ENCODE peak calls at places on chromosomes 5 and 9, in five cellular contexts. One of them, this sample, is unnamed.

GRCh38 chr5:85549229-85549628 is 1068.5 kb upstream of the COX7C start:
- DNase-seq in body of pancreas: no peak
- DNase-seq in MM.1S: no peak
- DNase-seq in fibroblast of lung: no peak
- DNase-seq in A673: no peak
- DNase-seq in this sample: no peak

GRCh38 chr5:59115345-59115744 is 532.5 kb downstream of the RAB3C start:
- DNase-seq in body of pancreas: no peak
- DNase-seq in MM.1S: no peak
- DNase-seq in fibroblast of lung: peak; percentile 42
- DNase-seq in A673: peak; percentile 45
- DNase-seq in this sample: no peak

GRCh38 chr5:6849569-6849968 is 136.3 kb downstream of the TENT4A start:
- DNase-seq in body of pancreas: no peak
- DNase-seq in MM.1S: no peak
- DNase-seq in fibroblast of lung: no peak
- DNase-seq in A673: peak; percentile 6
- DNase-seq in this sample: no peak

GRCh38 chr5:58188287-58188651 is 271.6 kb downstream of the PLK2 start:
- DNase-seq in body of pancreas: no peak
- DNase-seq in MM.1S: no peak
- DNase-seq in fibroblast of lung: peak; percentile 90
- DNase-seq in A673: no peak
- DNase-seq in this sample: no peak

GRCh38 chr5:119322948-119323629 is 32.7 kb upstream of the TNFAIP8 start:
- DNase-seq in body of pancreas: no peak
- DNase-seq in MM.1S: no peak
- DNase-seq in fibroblast of lung: no peak
- DNase-seq in A673: no peak
- DNase-seq in this sample: no peak

GRCh38 chr9:136311433-136312375 is 7.8 kb upstream of the CCDC187 start:
- DNase-seq in body of pancreas: peak; percentile 23
- DNase-seq in MM.1S: peak; percentile 19
- DNase-seq in fibroblast of lung: no peak
- DNase-seq in A673: no peak
- DNase-seq in this sample: peak; percentile 83

GRCh38 chr5:93078082-93079038 is 502.7 kb downstream of the NR2F1-AS1 start:
- DNase-seq in body of pancreas: peak; percentile 66
- DNase-seq in MM.1S: peak; percentile 52
- DNase-seq in fibroblast of lung: peak; percentile 99
- DNase-seq in A673: peak; percentile 25
- DNase-seq in this sample: no peak

GRCh38 chr5:117135851-117136250 is 561.2 kb upstream of the SEMA6A start:
- DNase-seq in body of pancreas: no peak
- DNase-seq in MM.1S: no peak
- DNase-seq in fibroblast of lung: no peak
- DNase-seq in A673: no peak
- DNase-seq in this sample: no peak

GRCh38 chr5:150487199-150488061 is 20.5 kb upstream of the NDST1 start:
- DNase-seq in body of pancreas: peak; percentile 67
- DNase-seq in MM.1S: peak; percentile 27
- DNase-seq in fibroblast of lung: no peak
- DNase-seq in A673: no peak
- DNase-seq in this sample: peak; percentile 69

GRCh38 chr9:27534131-27534530 is 4.5 kb upstream of the MOB3B start:
- DNase-seq in body of pancreas: no peak
- DNase-seq in MM.1S: no peak
- DNase-seq in fibroblast of lung: no peak
- DNase-seq in A673: no peak
- DNase-seq in this sample: no peak

GRCh38 chr5:161027763-161028162 is 175.8 kb upstream of the ATP10B start:
- DNase-seq in body of pancreas: no peak
- DNase-seq in MM.1S: no peak
- DNase-seq in fibroblast of lung: no peak
- DNase-seq in A673: no peak
- DNase-seq in this sample: no peak

GRCh38 chr5:68432682-68433081 is 217.1 kb downstream of the PIK3R1 start:
- DNase-seq in body of pancreas: no peak
- DNase-seq in MM.1S: no peak
- DNase-seq in fibroblast of lung: no peak
- DNase-seq in A673: no peak
- DNase-seq in this sample: no peak

GRCh38 chr9:37968228-37968672 is 64.3 kb upstream of the SLC25A51 start:
- DNase-seq in body of pancreas: peak; percentile 21
- DNase-seq in MM.1S: no peak
- DNase-seq in fibroblast of lung: peak; percentile 79
- DNase-seq in A673: no peak
- DNase-seq in this sample: no peak

GRCh38 chr9:118459832-118460425 is 755.7 kb downstream of the TLR4 start:
- DNase-seq in body of pancreas: no peak
- DNase-seq in MM.1S: no peak
- DNase-seq in fibroblast of lung: no peak
- DNase-seq in A673: no peak
- DNase-seq in this sample: no peak

GRCh38 chr9:84339523-84339922 is 1.0 kb downstream of the SLC28A3 start:
- DNase-seq in body of pancreas: no peak
- DNase-seq in MM.1S: no peak
- DNase-seq in fibroblast of lung: no peak
- DNase-seq in A673: no peak
- DNase-seq in this sample: no peak

GRCh38 chr9:136093331-136093986 is 1.6 kb downstream of the NACC2 start:
- DNase-seq in body of pancreas: peak; percentile 44
- DNase-seq in MM.1S: no peak
- DNase-seq in fibroblast of lung: peak; percentile 35
- DNase-seq in A673: no peak
- DNase-seq in this sample: no peak

GRCh38 chr5:167012281-167013034 is 1279.0 kb upstream of the WWC1 start:
- DNase-seq in body of pancreas: no peak
- DNase-seq in MM.1S: no peak
- DNase-seq in fibroblast of lung: peak; percentile 41
- DNase-seq in A673: no peak
- DNase-seq in this sample: no peak

GRCh38 chr5:149383399-149383798 is 4.3 kb upstream of the IL17B start:
- DNase-seq in body of pancreas: no peak
- DNase-seq in MM.1S: no peak
- DNase-seq in fibroblast of lung: no peak
- DNase-seq in A673: no peak
- DNase-seq in this sample: no peak

GRCh38 chr9:84932915-84933527 is 263.5 kb downstream of the NTRK2 start:
- DNase-seq in body of pancreas: no peak
- DNase-seq in MM.1S: no peak
- DNase-seq in fibroblast of lung: peak; percentile 15
- DNase-seq in A673: peak; percentile 18
- DNase-seq in this sample: no peak

GRCh38 chr5:126414874-126415502 is 8.2 kb upstream of the GRAMD2B start:
- DNase-seq in body of pancreas: peak; percentile 17
- DNase-seq in MM.1S: no peak
- DNase-seq in fibroblast of lung: peak; percentile 76
- DNase-seq in A673: no peak
- DNase-seq in this sample: no peak

GRCh38 chr9:111148994-111149759 is 110.9 kb upstream of the LPAR1 start:
- DNase-seq in body of pancreas: no peak
- DNase-seq in MM.1S: no peak
- DNase-seq in fibroblast of lung: no peak
- DNase-seq in A673: peak; percentile 15
- DNase-seq in this sample: no peak

GRCh38 chr5:3347741-3348140 is 247.9 kb upstream of the IRX1 start:
- DNase-seq in body of pancreas: no peak
- DNase-seq in MM.1S: no peak
- DNase-seq in fibroblast of lung: no peak
- DNase-seq in A673: no peak
- DNase-seq in this sample: no peak
- H3K4me1 ChIP-seq in body of pancreas: no peaks in the 10 kb centered on the region
- H3K4me1 ChIP-seq in MM.1S: no peaks in the 10 kb centered on the region
- H3K4me1 ChIP-seq in fibroblast of lung: no peaks in the 10 kb centered on the region
- H3K4me1 ChIP-seq in A673: no peaks in the 10 kb centered on the region
- H3K4me1 ChIP-seq in this sample: no peaks in the 10 kb centered on the region

DNA sequence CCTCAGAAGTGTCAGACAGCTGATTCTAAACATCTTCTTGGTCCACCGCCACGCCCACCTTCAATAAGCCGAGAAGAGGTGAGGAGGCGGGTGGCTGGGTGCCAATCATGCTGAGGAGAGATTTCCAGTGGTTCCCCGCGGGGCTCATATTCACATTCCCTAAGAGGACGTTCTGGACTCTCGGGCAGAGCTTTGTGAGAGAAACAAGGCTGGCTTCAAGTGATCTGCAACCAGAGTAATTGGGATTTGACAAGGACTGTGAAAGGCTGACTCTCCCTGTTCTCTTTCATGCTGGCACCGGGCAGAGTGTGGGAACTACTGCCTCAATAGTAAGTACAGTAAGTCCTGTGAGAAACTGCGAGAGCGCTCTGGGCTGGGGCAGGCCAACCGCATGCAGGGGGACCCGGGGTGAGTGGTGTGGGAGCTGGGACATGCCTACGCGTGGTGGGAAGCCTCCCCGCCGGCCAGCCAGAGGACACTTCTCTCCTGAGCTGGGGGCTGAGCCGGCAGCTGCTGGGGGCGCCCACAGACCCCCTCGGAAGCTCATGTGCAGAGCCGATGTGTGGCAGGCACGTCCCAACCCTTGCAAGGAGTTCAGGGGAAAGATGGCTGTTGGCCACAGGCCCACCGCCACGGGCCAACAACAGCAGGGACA is 110.9 kb downstream of the LIFR start:
- DNase-seq in body of pancreas: peak; percentile 35
- DNase-seq in MM.1S: no peak
- DNase-seq in fibroblast of lung: peak; percentile 45
- DNase-seq in A673: peak; percentile 82
- DNase-seq in this sample: no peak
- H3K27ac ChIP-seq in body of pancreas: no peak overlapping the region
- H3K27ac ChIP-seq in MM.1S: no peak overlapping the region
- H3K27ac ChIP-seq in fibroblast of lung: peak overlapping the region; percentile 11
- H3K27ac ChIP-seq in A673: peak overlapping the region; percentile 82
- H3K27ac ChIP-seq in this sample: no peak overlapping the region

GRCh38 chr5:172770675-172771438 is at the start of gene DUSP1:
- DNase-seq in body of pancreas: peak; percentile 100
- DNase-seq in MM.1S: peak; percentile 96
- DNase-seq in fibroblast of lung: peak; percentile 96
- DNase-seq in A673: peak; percentile 94
- DNase-seq in this sample: peak; percentile 97

GRCh38 chr5:172769324-172769597 is 1.7 kb downstream of the DUSP1 start:
- DNase-seq in body of pancreas: no peak
- DNase-seq in MM.1S: no peak
- DNase-seq in fibroblast of lung: no peak
- DNase-seq in A673: no peak
- DNase-seq in this sample: no peak

GRCh38 chr5:172769598-172770373 is 1.2 kb downstream of the DUSP1 start:
- DNase-seq in body of pancreas: peak; percentile 51
- DNase-seq in MM.1S: no peak
- DNase-seq in fibroblast of lung: peak; percentile 23
- DNase-seq in A673: peak; percentile 38
- DNase-seq in this sample: peak; percentile 81

GRCh38 chr5:172771439-172772111 is 580 bp upstream of the DUSP1 start:
- DNase-seq in body of pancreas: peak; percentile 44
- DNase-seq in MM.1S: no peak
- DNase-seq in fibroblast of lung: peak; percentile 58
- DNase-seq in A673: no peak
- DNase-seq in this sample: peak; percentile 58

DNA sequence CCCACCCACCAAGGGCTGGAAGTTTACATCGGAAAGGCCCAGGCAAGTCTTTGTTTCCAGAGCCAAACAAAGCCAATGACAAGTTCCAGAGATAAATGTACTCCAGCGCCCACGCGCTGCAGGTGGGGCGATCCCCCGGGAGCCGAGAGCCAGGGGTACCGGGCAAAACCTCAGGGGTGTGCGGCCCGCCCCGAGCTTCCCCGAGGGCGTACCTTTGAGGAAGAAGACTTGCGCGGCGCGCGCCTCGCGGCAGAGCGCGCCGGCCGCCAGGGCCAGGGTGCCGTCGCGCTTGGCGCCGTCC is 671 bp downstream of the DUSP1 start:
- DNase-seq in body of pancreas: no peak
- DNase-seq in MM.1S: no peak
- DNase-seq in fibroblast of lung: no peak
- DNase-seq in A673: no peak
- DNase-seq in this sample: no peak
- H3K4me1 ChIP-seq in body of pancreas: peaks cover 61% of the 10 kb centered on the region
- H3K4me1 ChIP-seq in MM.1S: peaks cover 30% of the 10 kb centered on the region
- H3K4me1 ChIP-seq in fibroblast of lung: peaks cover 24% of the 10 kb centered on the region
- H3K4me1 ChIP-seq in A673: peaks cover 46% of the 10 kb centered on the region
- H3K4me1 ChIP-seq in this sample: peaks cover 32% of the 10 kb centered on the region

GRCh38 chr9:137679695-137680305 is 61.0 kb downstream of the EHMT1 start:
- DNase-seq in body of pancreas: no peak
- DNase-seq in MM.1S: peak; percentile 10
- DNase-seq in fibroblast of lung: no peak
- DNase-seq in A673: no peak
- DNase-seq in this sample: no peak
- H3K27ac ChIP-seq in body of pancreas: peak overlapping the region; percentile 6
- H3K27ac ChIP-seq in MM.1S: peak overlapping the region; percentile 86
- H3K27ac ChIP-seq in fibroblast of lung: no peak overlapping the region
- H3K27ac ChIP-seq in A673: no peak overlapping the region
- H3K27ac ChIP-seq in this sample: no peak overlapping the region

GRCh38 chr9:134056483-134057310 is 11.1 kb downstream of the BRD3 start:
- DNase-seq in body of pancreas: peak; percentile 48
- DNase-seq in MM.1S: no peak
- DNase-seq in fibroblast of lung: no peak
- DNase-seq in A673: no peak
- DNase-seq in this sample: no peak
- H3K4me1 ChIP-seq in body of pancreas: peaks cover 73% of the 10 kb centered on the region
- H3K4me1 ChIP-seq in MM.1S: peaks cover 21% of the 10 kb centered on the region
- H3K4me1 ChIP-seq in fibroblast of lung: peaks cover 10% of the 10 kb centered on the region
- H3K4me1 ChIP-seq in A673: no peaks in the 10 kb centered on the region
- H3K4me1 ChIP-seq in this sample: peaks cover 22% of the 10 kb centered on the region

GRCh38 chr5:36654598-36654997 is 48.2 kb downstream of the SLC1A3 start:
- DNase-seq in body of pancreas: no peak
- DNase-seq in MM.1S: no peak
- DNase-seq in fibroblast of lung: no peak
- DNase-seq in A673: no peak
- DNase-seq in this sample: no peak
- H3K27ac ChIP-seq in body of pancreas: no peak overlapping the region
- H3K27ac ChIP-seq in MM.1S: no peak overlapping the region
- H3K27ac ChIP-seq in fibroblast of lung: no peak overlapping the region
- H3K27ac ChIP-seq in A673: no peak overlapping the region
- H3K27ac ChIP-seq in this sample: no peak overlapping the region